ENCODE peak calls at places on chromosomes 6 and 20, in six cellular contexts. S, H, F, X, Z and B are unnamed samples.
A peak's percentile ranks its signal among the peaks of the same experiment; 100 is the strongest.

GRCh38 chr6:118588626-118589025 is 40.5 kb downstream of the PLN start:
- DNase-seq in S (peak; percentile 13), Z (no peak), H (no peak), X (no peak), F (no peak), B (no peak)

GRCh38 chr6:7051780-7052440 is 55.9 kb upstream of the RREB1 start:
- DNase-seq in F (no peak), H (no peak), S (no peak), X (peak; percentile 73), Z (peak; percentile 69), B (peak; percentile 55)

GRCh38 chr6:125486881-125487280 is 185.1 kb upstream of the HDDC2 start:
- DNase-seq in X (no peak), F (no peak), Z (no peak), H (no peak), S (no peak), B (no peak)

GRCh38 chr6:30940361-30941001 is at the start of gene MUCL3:
- DNase-seq in Z (no peak), H (no peak), X (no peak), F (no peak), S (no peak), B (no peak)

GRCh38 chr20:308427-309038 is 11.2 kb downstream of the ZCCHC3 start:
- DNase-seq in X (no peak), S (no peak), Z (no peak), H (no peak), F (peak; percentile 87), B (no peak)

GRCh38 chr20:39112196-39112743 is 150.1 kb downstream of the DHX35 start:
- DNase-seq in S (peak; percentile 33), F (peak; percentile 48), H (no peak), X (peak; percentile 69), Z (no peak), B (no peak)

GRCh38 chr6:50720623-50721022 is 7.3 kb downstream of the TFAP2D start:
- DNase-seq in H (no peak), Z (no peak), F (peak; percentile 50), S (no peak), X (peak; percentile 69), B (no peak)

GRCh38 chr6:132198896-132199295 is 202.4 kb downstream of the MOXD1 start:
- DNase-seq in H (no peak), Z (no peak), F (no peak), S (peak; percentile 67), X (no peak), B (no peak)

GRCh38 chr6:129965096-129965495 is 53.3 kb upstream of the L3MBTL3 start:
- DNase-seq in S (no peak), X (no peak), F (no peak), Z (no peak), H (no peak), B (no peak)

GRCh38 chr6:55578537-55579363 is at the start of gene HMGCLL1:
- DNase-seq in S (no peak), Z (no peak), X (peak; percentile 85), H (no peak), F (peak; percentile 34), B (peak; percentile 58)

GRCh38 chr6:157323114-157323923 is at the start of gene TMEM242:
- DNase-seq in F (peak; percentile 94), H (peak; percentile 88), X (peak; percentile 93), S (peak; percentile 90), Z (peak; percentile 95), B (peak; percentile 92)

GRCh38 chr6:50116797-50117542 is 67.2 kb upstream of the DEFB112 start:
- DNase-seq in Z (no peak), H (no peak), F (no peak), X (no peak), S (no peak), B (no peak)

GRCh38 chr20:8807480-8808179 is 261.3 kb upstream of the PLCB4 start:
- DNase-seq in H (no peak), S (no peak), X (no peak), F (no peak), Z (no peak), B (no peak)

GRCh38 chr6:83770910-83771309 is 62.0 kb upstream of the SNAP91 start:
- DNase-seq in F (no peak), X (no peak), S (no peak), Z (no peak), H (no peak), B (no peak)

GRCh38 chr20:7305971-7306370 is 538.5 kb downstream of the BMP2 start:
- DNase-seq in H (no peak), Z (no peak), F (no peak), S (no peak), X (no peak), B (no peak)

GRCh38 chr6:151358475-151358874 is 32.9 kb downstream of the ZBTB2 start:
- DNase-seq in X (no peak), F (no peak), S (no peak), H (no peak), Z (no peak), B (no peak)

GRCh38 chr20:58554541-58554940 is 39.3 kb upstream of the APCDD1L start:
- DNase-seq in F (no peak), H (no peak), S (no peak), Z (no peak), X (no peak), B (no peak)

GRCh38 chr6:17583811-17584210 is 16.3 kb upstream of the FAM8A1 start:
- DNase-seq in X (no peak), Z (no peak), F (peak; percentile 14), H (no peak), S (peak; percentile 43), B (no peak)

GRCh38 chr20:51934301-51935002 is 132.1 kb upstream of the SALL4 start:
- DNase-seq in H (no peak), Z (no peak), S (no peak), X (no peak), F (no peak), B (no peak)

GRCh38 chr20:47534405-47534804 is 32.7 kb downstream of the NCOA3 start:
- DNase-seq in S (no peak), X (no peak), H (no peak), Z (no peak), F (no peak), B (no peak)

GRCh38 chr20:4012631-4013030 is 2.7 kb downstream of the RNF24 start:
- DNase-seq in F (peak; percentile 45), S (peak; percentile 40), X (no peak), H (no peak), Z (no peak), B (no peak)

GRCh38 chr6:166977626-166978550 is 21.3 kb upstream of the CEP43 start:
- DNase-seq in X (no peak), Z (no peak), F (no peak), S (no peak), H (no peak), B (no peak)

GRCh38 chr20:39778431-39778830 is 816.3 kb downstream of the DHX35 start:
- DNase-seq in F (no peak), Z (no peak), X (no peak), S (no peak), H (no peak), B (no peak)

GRCh38 chr20:45229264-45230056 is 8.3 kb downstream of the SEMG2 start:
- DNase-seq in Z (no peak), X (peak; percentile 90), S (no peak), F (peak; percentile 62), H (no peak), B (no peak)

GRCh38 chr6:138593100-138593877 is 94.0 kb upstream of the NHSL1 start:
- DNase-seq in X (no peak), Z (no peak), F (peak; percentile 94), H (peak; percentile 70), S (peak; percentile 98), B (no peak)

GRCh38 chr6:133854633-133855598 is 34.0 kb upstream of the TCF21 start:
- DNase-seq in S (no peak), X (peak; percentile 59), Z (no peak), F (no peak), H (no peak), B (no peak)

DNA sequence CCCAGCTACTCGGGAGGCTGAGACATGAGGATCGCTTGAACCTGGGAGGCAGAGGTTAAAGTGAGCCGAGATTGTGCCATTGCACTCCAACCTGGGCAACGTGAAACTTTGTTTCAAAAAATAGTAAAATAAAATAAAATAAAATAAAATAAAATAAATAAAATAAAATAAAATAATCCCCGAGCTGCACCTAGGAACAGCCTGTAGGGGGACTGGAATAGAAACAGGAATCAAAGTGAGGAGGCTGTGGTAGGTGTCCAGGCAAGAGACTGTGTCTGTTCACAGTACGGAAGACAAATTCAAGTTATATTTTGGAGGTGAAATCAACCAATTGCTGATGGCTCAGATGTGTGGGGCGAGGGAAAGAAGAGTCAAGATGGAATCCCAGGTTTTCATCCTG is 86.2 kb downstream of the KCNB1 start:
- DNase-seq in Z (no peak), F (no peak), S (no peak), H (no peak), X (no peak), B (no peak)
- TF ChIP-seq CTCF in Z (no peak), F (no peak), S (peak; percentile 68), H (no peak), X (no peak), B (no peak)

GRCh38 chr6:82337688-82338257 is 25.8 kb upstream of the TPBG start:
- DNase-seq in S (no peak), Z (no peak), F (peak; percentile 91), H (no peak), X (no peak), B (no peak)
- TF ChIP-seq CTCF in S (no peak), Z (no peak), F (peak; percentile 54), H (no peak), X (no peak), B (no peak)

GRCh38 chr6:143727035-143727434 is 49.3 kb downstream of the PHACTR2 start:
- DNase-seq in S (no peak), X (no peak), F (peak; percentile 14), Z (no peak), H (no peak), B (no peak)

GRCh38 chr6:143734641-143735063 is 56.9 kb downstream of the PHACTR2 start:
- DNase-seq in F (no peak), H (no peak), Z (no peak), S (no peak), X (no peak), B (no peak)

GRCh38 chr6:143733500-143733899 is 55.7 kb downstream of the PHACTR2 start:
- DNase-seq in H (no peak), F (no peak), Z (no peak), S (no peak), X (no peak), B (no peak)

GRCh38 chr6:143732539-143732938 is 54.8 kb downstream of the PHACTR2 start:
- DNase-seq in Z (no peak), X (no peak), F (no peak), S (no peak), H (no peak), B (no peak)

GRCh38 chr6:143731789-143732188 is 54.0 kb downstream of the PHACTR2 start:
- DNase-seq in H (no peak), Z (no peak), F (no peak), S (no peak), X (no peak), B (no peak)
- TF ChIP-seq CTCF in H (no peak), Z (no peak), F (no peak), S (no peak), X (no peak), B (peak; percentile 13)

DNA sequence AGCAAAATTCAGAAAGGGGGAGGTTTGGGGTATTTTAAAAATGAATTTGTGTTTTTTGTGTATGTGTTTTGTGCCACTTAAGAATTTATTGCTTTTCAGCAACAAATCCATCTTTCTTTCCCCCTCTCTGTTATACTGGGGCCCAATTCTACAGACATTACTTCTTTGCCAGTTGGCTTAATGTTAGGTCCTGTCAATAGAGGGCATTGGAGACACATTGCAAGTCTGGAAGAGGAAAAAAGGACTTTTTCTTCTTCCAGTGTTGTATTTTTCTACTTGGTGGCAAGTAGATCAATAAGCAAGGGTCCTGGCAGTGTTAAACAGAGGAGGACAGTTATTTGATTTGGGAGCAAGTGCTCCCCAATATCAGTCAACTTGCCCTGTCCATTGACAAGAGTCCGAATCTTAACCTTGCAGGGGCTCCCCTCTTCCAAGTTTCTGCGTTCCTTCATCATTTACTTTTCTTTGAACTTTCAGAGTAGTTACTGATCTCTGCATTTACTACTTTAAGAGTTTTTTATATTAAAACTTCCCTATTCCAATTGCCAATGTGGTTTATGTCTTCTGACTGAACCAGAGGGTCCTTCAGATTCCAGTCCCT is 23.4 kb downstream of the SCML4 start:
- DNase-seq in F (peak; percentile 49), Z (no peak), H (no peak), S (no peak), X (no peak), B (no peak)
- TF ChIP-seq CTCF in F (peak; percentile 69), Z (no peak), H (no peak), S (peak; percentile 37), X (no peak), B (no peak)